ENCODE peak calls at places on chromosomes 1 and 21, in five cellular contexts. One of them, this sample, is unnamed.
A peak's percentile ranks its signal among the peaks of the same experiment; 100 is the strongest.

GRCh38 chr1:13751458-13751871 is 51.5 kb downstream of the PRDM2 start:
- DNase-seq in GM23248: peak; percentile 29
- DNase-seq in GM23338: no peak
- DNase-seq in OCI-LY7: no peak
- DNase-seq in neural progenitor cell: no peak
- DNase-seq in this sample: no peak

GRCh38 chr1:224579526-224579925 is 36.6 kb upstream of the CNIH3 start:
- DNase-seq in GM23248: peak; percentile 19
- DNase-seq in GM23338: no peak
- DNase-seq in OCI-LY7: no peak
- DNase-seq in neural progenitor cell: no peak
- DNase-seq in this sample: peak; percentile 30

GRCh38 chr1:181630838-181631237 is 147.5 kb downstream of the CACNA1E start:
- DNase-seq in GM23248: no peak
- DNase-seq in GM23338: no peak
- DNase-seq in OCI-LY7: no peak
- DNase-seq in neural progenitor cell: no peak
- DNase-seq in this sample: no peak

GRCh38 chr1:225408249-225408648 is 19.6 kb downstream of the LBR start:
- DNase-seq in GM23248: no peak
- DNase-seq in GM23338: peak; percentile 38
- DNase-seq in OCI-LY7: no peak
- DNase-seq in neural progenitor cell: no peak
- DNase-seq in this sample: no peak

GRCh38 chr1:177800386-177801058 is 169.3 kb downstream of the SEC16B start:
- DNase-seq in GM23248: peak; percentile 41
- DNase-seq in GM23338: no peak
- DNase-seq in OCI-LY7: no peak
- DNase-seq in neural progenitor cell: no peak
- DNase-seq in this sample: peak; percentile 32

GRCh38 chr1:226568077-226568831 is 19.7 kb downstream of the STUM start:
- DNase-seq in GM23248: peak; percentile 30
- DNase-seq in GM23338: peak; percentile 65
- DNase-seq in OCI-LY7: peak; percentile 19
- DNase-seq in neural progenitor cell: peak; percentile 22
- DNase-seq in this sample: peak; percentile 46

GRCh38 chr1:108831225-108831624 is 25.7 kb downstream of the AKNAD1 start:
- DNase-seq in GM23248: peak; percentile 86
- DNase-seq in GM23338: no peak
- DNase-seq in OCI-LY7: no peak
- DNase-seq in neural progenitor cell: no peak
- DNase-seq in this sample: peak; percentile 67

GRCh38 chr1:65825736-65826135 is 33.0 kb downstream of the PDE4B start:
- DNase-seq in GM23248: peak; percentile 85
- DNase-seq in GM23338: no peak
- DNase-seq in OCI-LY7: no peak
- DNase-seq in neural progenitor cell: no peak
- DNase-seq in this sample: peak; percentile 28

GRCh38 chr1:119326251-119326650 is 42.3 kb upstream of the HAO2 start:
- DNase-seq in GM23248: no peak
- DNase-seq in GM23338: peak; percentile 34
- DNase-seq in OCI-LY7: no peak
- DNase-seq in neural progenitor cell: no peak
- DNase-seq in this sample: no peak

GRCh38 chr1:247332901-247333361 is 1.3 kb upstream of the ZNF496 start:
- DNase-seq in GM23248: peak; percentile 60
- DNase-seq in GM23338: peak; percentile 30
- DNase-seq in OCI-LY7: no peak
- DNase-seq in neural progenitor cell: peak; percentile 42
- DNase-seq in this sample: peak; percentile 50

GRCh38 chr1:146012703-146013565 is 8.6 kb downstream of the HJV start:
- DNase-seq in GM23248: peak; percentile 93
- DNase-seq in GM23338: peak; percentile 78
- DNase-seq in OCI-LY7: peak; percentile 76
- DNase-seq in neural progenitor cell: peak; percentile 66
- DNase-seq in this sample: peak; percentile 96

GRCh38 chr21:42317826-42318746 is 2.9 kb upstream of the TFF3 start:
- DNase-seq in GM23248: no peak
- DNase-seq in GM23338: no peak
- DNase-seq in OCI-LY7: no peak
- DNase-seq in neural progenitor cell: no peak
- DNase-seq in this sample: no peak

GRCh38 chr1:214326406-214326805 is 45.4 kb downstream of the SMYD2 start:
- DNase-seq in GM23248: no peak
- DNase-seq in GM23338: peak; percentile 32
- DNase-seq in OCI-LY7: peak; percentile 53
- DNase-seq in neural progenitor cell: no peak
- DNase-seq in this sample: no peak

GRCh38 chr1:221439734-221440436 is 302.0 kb downstream of the DUSP10 start:
- DNase-seq in GM23248: peak; percentile 96
- DNase-seq in GM23338: no peak
- DNase-seq in OCI-LY7: no peak
- DNase-seq in neural progenitor cell: no peak
- DNase-seq in this sample: peak; percentile 99

GRCh38 chr1:228391411-228392020 is 15.1 kb downstream of the TRIM11 start:
- DNase-seq in GM23248: no peak
- DNase-seq in GM23338: no peak
- DNase-seq in OCI-LY7: no peak
- DNase-seq in neural progenitor cell: no peak
- DNase-seq in this sample: no peak

GRCh38 chr1:9615316-9616063 is 26.8 kb downstream of the TMEM201 start:
- DNase-seq in GM23248: peak; percentile 75
- DNase-seq in GM23338: peak; percentile 91
- DNase-seq in OCI-LY7: peak; percentile 70
- DNase-seq in neural progenitor cell: peak; percentile 70
- DNase-seq in this sample: peak; percentile 56

GRCh38 chr1:88560614-88561013 is 123.5 kb upstream of the PKN2 start:
- DNase-seq in GM23248: no peak
- DNase-seq in GM23338: no peak
- DNase-seq in OCI-LY7: no peak
- DNase-seq in neural progenitor cell: no peak
- DNase-seq in this sample: no peak

GRCh38 chr1:11858968-11859871 is 475 bp upstream of the NPPB start:
- DNase-seq in GM23248: peak; percentile 63
- DNase-seq in GM23338: peak; percentile 85
- DNase-seq in OCI-LY7: peak; percentile 69
- DNase-seq in neural progenitor cell: peak; percentile 91
- DNase-seq in this sample: peak; percentile 51

GRCh38 chr1:155970531-155971167 is 7.7 kb downstream of the ARHGEF2 start:
- DNase-seq in GM23248: peak; percentile 94
- DNase-seq in GM23338: peak; percentile 40
- DNase-seq in OCI-LY7: peak; percentile 67
- DNase-seq in neural progenitor cell: peak; percentile 38
- DNase-seq in this sample: no peak

GRCh38 chr1:155968670-155969069 is 9.7 kb downstream of the ARHGEF2 start:
- DNase-seq in GM23248: no peak
- DNase-seq in GM23338: no peak
- DNase-seq in OCI-LY7: no peak
- DNase-seq in neural progenitor cell: no peak
- DNase-seq in this sample: no peak

GRCh38 chr1:155966750-155967149 is 11.6 kb downstream of the ARHGEF2 start:
- DNase-seq in GM23248: no peak
- DNase-seq in GM23338: no peak
- DNase-seq in OCI-LY7: no peak
- DNase-seq in neural progenitor cell: no peak
- DNase-seq in this sample: no peak

GRCh38 chr1:155967410-155968400 is 10.6 kb downstream of the ARHGEF2 start:
- DNase-seq in GM23248: no peak
- DNase-seq in GM23338: peak; percentile 69
- DNase-seq in OCI-LY7: no peak
- DNase-seq in neural progenitor cell: no peak
- DNase-seq in this sample: no peak

GRCh38 chr1:155969377-155969791 is 9.0 kb downstream of the ARHGEF2 start:
- DNase-seq in GM23248: no peak
- DNase-seq in GM23338: no peak
- DNase-seq in OCI-LY7: no peak
- DNase-seq in neural progenitor cell: no peak
- DNase-seq in this sample: no peak
- H3K36me3 ChIP-seq in GM23248: peaks cover 48% of the 10 kb centered on the region
- H3K36me3 ChIP-seq in GM23338: peaks cover 5% of the 10 kb centered on the region
- H3K36me3 ChIP-seq in OCI-LY7: peaks cover 89% of the 10 kb centered on the region
- H3K36me3 ChIP-seq in neural progenitor cell: no peaks in the 10 kb centered on the region
- H3K36me3 ChIP-seq in this sample: peaks cover 41% of the 10 kb centered on the region

DNA sequence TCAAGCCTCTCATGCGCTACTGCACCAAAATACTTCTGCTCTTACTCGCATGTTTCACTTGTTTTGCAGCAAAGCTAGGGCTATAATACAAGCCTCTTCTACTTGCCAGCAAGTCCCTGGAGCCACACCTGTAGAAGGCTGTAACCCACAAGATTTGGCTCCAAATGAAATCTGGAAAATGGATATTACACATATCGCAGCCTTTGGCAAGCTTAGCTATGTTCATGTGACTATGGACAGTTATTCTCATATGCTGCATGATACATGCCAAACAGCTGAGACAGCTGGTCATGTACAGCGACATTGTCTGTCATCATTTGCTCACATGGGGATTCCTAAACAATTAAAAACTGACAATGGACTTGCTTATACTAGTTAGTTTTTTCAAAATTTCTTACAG is 270.3 kb downstream of the COL11A1 start:
- DNase-seq in GM23248: peak; percentile 31
- DNase-seq in GM23338: no peak
- DNase-seq in OCI-LY7: no peak
- DNase-seq in neural progenitor cell: no peak
- DNase-seq in this sample: peak; percentile 54
- TF ChIP-seq EZH2phosphoT487 in GM23248: no peak
- TF ChIP-seq EZH2phosphoT487 in GM23338: no peak
- TF ChIP-seq EZH2phosphoT487 in OCI-LY7: no peak
- TF ChIP-seq EZH2phosphoT487 in neural progenitor cell: no peak
- TF ChIP-seq EZH2phosphoT487 in this sample: no peak

GRCh38 chr1:197144570-197145325 is 1.7 kb downstream of the ASPM start:
- DNase-seq in GM23248: peak; percentile 76
- DNase-seq in GM23338: no peak
- DNase-seq in OCI-LY7: peak; percentile 18
- DNase-seq in neural progenitor cell: no peak
- DNase-seq in this sample: peak; percentile 42
- H2AFZ ChIP-seq in GM23248: peak overlapping the region; percentile 95
- H2AFZ ChIP-seq in GM23338: no peak overlapping the region
- H2AFZ ChIP-seq in OCI-LY7: no peak overlapping the region
- H2AFZ ChIP-seq in neural progenitor cell: no peak overlapping the region
- H2AFZ ChIP-seq in this sample: no peak overlapping the region

GRCh38 chr1:36094621-36095061 is 5.9 kb downstream of the ADPRS start:
- DNase-seq in GM23248: peak; percentile 68
- DNase-seq in GM23338: no peak
- DNase-seq in OCI-LY7: no peak
- DNase-seq in neural progenitor cell: no peak
- DNase-seq in this sample: no peak

GRCh38 chr1:36092798-36093185 is 4.1 kb downstream of the ADPRS start:
- DNase-seq in GM23248: no peak
- DNase-seq in GM23338: no peak
- DNase-seq in OCI-LY7: no peak
- DNase-seq in neural progenitor cell: no peak
- DNase-seq in this sample: no peak

GRCh38 chr1:36093226-36093625 is 4.5 kb downstream of the ADPRS start:
- DNase-seq in GM23248: no peak
- DNase-seq in GM23338: no peak
- DNase-seq in OCI-LY7: no peak
- DNase-seq in neural progenitor cell: no peak
- DNase-seq in this sample: no peak

GRCh38 chr1:36092166-36092797 is 3.6 kb downstream of the ADPRS start:
- DNase-seq in GM23248: no peak
- DNase-seq in GM23338: no peak
- DNase-seq in OCI-LY7: no peak
- DNase-seq in neural progenitor cell: no peak
- DNase-seq in this sample: no peak

GRCh38 chr1:36093919-36094318 is 5.2 kb downstream of the ADPRS start:
- DNase-seq in GM23248: no peak
- DNase-seq in GM23338: no peak
- DNase-seq in OCI-LY7: no peak
- DNase-seq in neural progenitor cell: no peak
- DNase-seq in this sample: no peak
- H3K36me3 ChIP-seq in GM23248: peaks cover 20% of the 10 kb centered on the region
- H3K36me3 ChIP-seq in GM23338: peaks cover 13% of the 10 kb centered on the region
- H3K36me3 ChIP-seq in OCI-LY7: peaks cover 54% of the 10 kb centered on the region
- H3K36me3 ChIP-seq in neural progenitor cell: no peaks in the 10 kb centered on the region
- H3K36me3 ChIP-seq in this sample: peaks cover 33% of the 10 kb centered on the region

DNA sequence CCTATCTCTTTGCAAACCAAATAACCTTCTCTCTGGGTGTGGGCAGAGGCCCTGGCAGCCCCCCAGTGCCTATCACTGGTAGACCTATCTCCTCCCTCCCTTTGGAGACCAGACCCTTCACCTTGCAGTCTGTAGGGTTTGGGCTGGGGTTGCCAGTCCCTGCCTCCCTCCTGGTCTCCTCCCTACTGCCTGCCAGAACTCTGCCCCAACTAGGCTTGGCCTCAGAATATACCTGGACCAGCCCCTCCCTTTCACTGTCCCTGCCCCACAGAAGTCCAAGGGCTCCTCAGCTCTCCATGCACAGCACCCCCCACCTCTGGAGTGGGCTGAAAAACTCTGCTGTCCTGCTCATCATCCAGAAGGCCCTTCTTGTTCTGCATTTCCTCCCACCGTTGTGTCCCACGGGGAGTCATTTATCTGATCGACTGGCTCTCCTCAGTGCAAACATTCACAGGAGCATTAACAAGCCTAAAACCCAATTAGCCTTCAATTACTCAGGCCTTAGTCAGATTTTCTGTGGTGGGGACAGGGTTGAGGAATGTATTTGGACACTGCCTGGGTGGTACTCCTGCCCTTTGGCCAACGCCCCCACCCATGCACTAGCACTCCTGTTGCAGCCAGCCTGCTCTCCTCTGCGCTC is 27.7 kb upstream of the DMBX1 start:
- DNase-seq in GM23248: peak; percentile 40
- DNase-seq in GM23338: no peak
- DNase-seq in OCI-LY7: no peak
- DNase-seq in neural progenitor cell: peak; percentile 41
- DNase-seq in this sample: peak; percentile 68
- TF ChIP-seq EZH2phosphoT487 in GM23248: no peak
- TF ChIP-seq EZH2phosphoT487 in GM23338: no peak
- TF ChIP-seq EZH2phosphoT487 in OCI-LY7: no peak
- TF ChIP-seq EZH2phosphoT487 in neural progenitor cell: peak; percentile 38
- TF ChIP-seq EZH2phosphoT487 in this sample: no peak

GRCh38 chr1:71986181-71986580 is 296.2 kb downstream of the NEGR1 start:
- DNase-seq in GM23248: no peak
- DNase-seq in GM23338: no peak
- DNase-seq in OCI-LY7: no peak
- DNase-seq in neural progenitor cell: no peak
- DNase-seq in this sample: no peak

DNA sequence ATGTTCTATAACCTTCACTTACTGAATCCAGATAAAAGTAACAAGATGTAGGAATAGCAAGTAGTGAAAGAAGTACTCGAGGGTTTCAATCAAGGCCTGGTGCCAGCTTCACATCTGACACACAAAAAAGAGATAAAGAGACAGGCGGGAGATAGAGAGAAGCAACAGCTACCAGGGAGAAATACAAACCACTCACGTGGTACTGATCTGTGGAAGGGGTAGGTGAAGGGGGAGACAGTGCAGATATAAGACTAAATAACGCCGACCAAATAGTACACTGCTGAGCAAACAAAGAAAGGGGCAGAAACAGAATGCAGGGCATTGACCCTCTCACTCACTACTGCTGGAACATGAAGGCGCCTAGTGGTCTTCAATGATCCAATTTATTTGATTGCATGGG is 295.1 kb downstream of the NEGR1 start:
- DNase-seq in GM23248: no peak
- DNase-seq in GM23338: no peak
- DNase-seq in OCI-LY7: no peak
- DNase-seq in neural progenitor cell: no peak
- DNase-seq in this sample: no peak
- H2AFZ ChIP-seq in GM23248: no peak overlapping the region
- H2AFZ ChIP-seq in GM23338: no peak overlapping the region
- H2AFZ ChIP-seq in OCI-LY7: no peak overlapping the region
- H2AFZ ChIP-seq in neural progenitor cell: no peak overlapping the region
- H2AFZ ChIP-seq in this sample: no peak overlapping the region

This sample was measured in PC-3.